ENCODE peak calls at places on chromosomes 13 and 19, in four cellular contexts. U is NCI-H1092 treated with DMSO at 0.1 percent for 48 hours; B is NCI-H748 treated with DMSO at 0.1 percent for 48 hours; D is stimulated activated CD8-positive, alpha-beta memory T cell treated with anti-CD3 and anti-CD28 coated beads, Interleukin-15, amount 100 ng/mL, for 24 hours. R is an unnamed sample.

GRCh38 chr13:105410602-105411001 is 1124.9 kb downstream of the EFNB2 start:
- DNase-seq in B (peak; percentile 6), D (peak; percentile 6), U (peak; percentile 29), R (no peak)

GRCh38 chr13:108086678-108087077 is 128.7 kb downstream of the LIG4 start:
- DNase-seq in D (no peak), U (no peak), B (no peak), R (no peak)

GRCh38 chr19:5271145-5271544 is 69.5 kb downstream of the PTPRS start:
- DNase-seq in U (no peak), D (no peak), B (no peak), R (no peak)

GRCh38 chr13:61913183-61913582 is 497.5 kb upstream of the PCDH20 start:
- DNase-seq in U (no peak), B (no peak), D (no peak), R (no peak)

GRCh38 chr13:52195052-52195837 is 35.8 kb upstream of the NEK3 start:
- DNase-seq in B (no peak), D (no peak), U (no peak), R (no peak)

GRCh38 chr13:112994781-112995355 is 25.9 kb downstream of the MCF2L start:
- DNase-seq in D (no peak), U (no peak), B (no peak), R (no peak)

GRCh38 chr19:13037161-13037560 is 41.9 kb downstream of the NFIX start:
- DNase-seq in D (no peak), B (no peak), U (no peak), R (no peak)

GRCh38 chr13:113907637-113908617 is 44.1 kb upstream of the GAS6 start:
- DNase-seq in U (peak; percentile 80), B (no peak), D (no peak), R (peak; percentile 94)

GRCh38 chr19:49362926-49363264 is 679 bp upstream of the TEAD2 start:
- DNase-seq in U (no peak), B (no peak), D (no peak), R (no peak)

GRCh38 chr19:28290963-28291657 is 921.8 kb downstream of the UQCRFS1 start:
- DNase-seq in B (no peak), D (no peak), U (peak; percentile 50), R (no peak)

GRCh38 chr13:49366841-49367240 is 77.0 kb downstream of the CAB39L start:
- DNase-seq in U (no peak), B (no peak), D (no peak), R (no peak)

GRCh38 chr13:112325941-112326645 is 50.1 kb upstream of the SPACA7 start:
- DNase-seq in B (no peak), D (no peak), U (no peak), R (no peak)

GRCh38 chr19:10104665-10105221 is 1.4 kb upstream of the PPAN start:
- DNase-seq in D (no peak), U (no peak), B (no peak), R (no peak)

GRCh38 chr13:51453308-51453958 is 597 bp upstream of the INTS6 start:
- DNase-seq in B (no peak), U (peak; percentile 80), D (peak; percentile 57), R (peak; percentile 73)

GRCh38 chr13:73984949-73985691 is 149.1 kb downstream of the KLF12 start:
- DNase-seq in B (no peak), U (peak; percentile 63), D (no peak), R (peak; percentile 29)

GRCh38 chr13:73200432-73200831 is 141.6 kb downstream of the KLF5 start:
- DNase-seq in B (no peak), U (no peak), D (no peak), R (no peak)

GRCh38 chr19:36081385-36081784 is 26.7 kb downstream of the WDR62 start:
- DNase-seq in D (no peak), B (no peak), U (no peak), R (no peak)

GRCh38 chr13:100210966-100211710 is 122.2 kb downstream of the PCCA start:
- DNase-seq in U (no peak), D (no peak), B (no peak), R (no peak)

GRCh38 chr13:79810671-79811070 is 329.7 kb downstream of the NDFIP2 start:
- DNase-seq in B (no peak), U (no peak), D (no peak), R (no peak)